ENCODE peak calls at places on chromosomes 5 and 9, in five cellular contexts. A is A549; J is CD8-positive, alpha-beta T cell; W is cardiac muscle cell; P is astrocyte. R is an unnamed sample.

GRCh38 chr9:37523916-37524315 is 38.2 kb downstream of the POLR1E start:
- DNase-seq in A (no peak), J (no peak), P (no peak), W (no peak), R (no peak)

GRCh38 chr9:19782005-19782404 is 6.8 kb downstream of the SLC24A2 start:
- DNase-seq in P (no peak), A (peak; percentile 2), W (peak; percentile 53), J (no peak), R (no peak)

GRCh38 chr5:73155541-73156222 is 17.3 kb upstream of the TMEM174 start:
- DNase-seq in J (no peak), A (no peak), W (peak; percentile 27), P (no peak), R (no peak)

GRCh38 chr5:181173027-181173419 is 25.6 kb downstream of the OR2V2 start:
- DNase-seq in W (no peak), A (no peak), J (peak; percentile 85), P (no peak), R (no peak)

GRCh38 chr9:77975023-77975422 is 56.6 kb downstream of the GNAQ start:
- DNase-seq in P (no peak), J (no peak), A (no peak), W (no peak), R (no peak)

GRCh38 chr9:35835216-35835604 is 6.2 kb downstream of the TMEM8B start:
- DNase-seq in W (peak; percentile 10), P (no peak), J (no peak), A (no peak), R (no peak)

GRCh38 chr5:113038714-113039113 is 62.1 kb downstream of the DCP2 start:
- DNase-seq in A (no peak), P (peak; percentile 68), W (peak; percentile 42), J (no peak), R (no peak)

GRCh38 chr5:1219768-1220100 is 5.4 kb upstream of the SLC6A18 start:
- DNase-seq in J (no peak), W (no peak), P (no peak), A (no peak), R (no peak)

GRCh38 chr5:66872688-66873333 is 276.6 kb downstream of the MAST4 start:
- DNase-seq in P (no peak), J (no peak), W (no peak), A (no peak), R (no peak)

GRCh38 chr5:59829389-59829788 is 64.1 kb downstream of the PDE4D start:
- DNase-seq in P (peak; percentile 94), W (peak; percentile 92), J (no peak), A (no peak), R (no peak)

GRCh38 chr9:88808019-88808656 is 183.1 kb upstream of the S1PR3 start:
- DNase-seq in J (no peak), P (no peak), W (peak; percentile 55), A (no peak), R (no peak)

GRCh38 chr9:89815061-89815902 is 210.5 kb downstream of the GADD45G start:
- DNase-seq in P (no peak), J (no peak), A (no peak), W (no peak), R (no peak)

GRCh38 chr5:6222899-6223298 is 155.4 kb downstream of the MED10 start:
- DNase-seq in P (no peak), W (no peak), J (no peak), A (no peak), R (no peak)

GRCh38 chr5:170307575-170308465 is 10.2 kb upstream of the LCP2 start:
- DNase-seq in A (peak; percentile 70), W (peak; percentile 97), J (no peak), P (peak; percentile 41), R (peak; percentile 94)

GRCh38 chr9:86242012-86242411 is 17.4 kb downstream of the C9orf153 start:
- DNase-seq in J (no peak), W (peak; percentile 20), P (no peak), A (no peak), R (no peak)

GRCh38 chr9:23669776-23670175 is 156.3 kb downstream of the ELAVL2 start:
- DNase-seq in A (no peak), J (no peak), P (no peak), W (no peak), R (no peak)

GRCh38 chr5:107063511-107063910 is 607.2 kb downstream of the EFNA5 start:
- DNase-seq in P (peak; percentile 6), A (no peak), W (no peak), J (no peak), R (no peak)

GRCh38 chr5:170880084-170880483 is 18.3 kb downstream of the RANBP17 start:
- DNase-seq in A (no peak), W (no peak), P (no peak), J (no peak), R (no peak)

GRCh38 chr9:117927354-117927753 is 223.2 kb downstream of the TLR4 start:
- DNase-seq in A (no peak), J (no peak), P (no peak), W (no peak), R (no peak)
- H3K9me3 ChIP-seq in A (no peaks in the 10 kb centered on the region), J (no peaks in the 10 kb centered on the region), P (no peaks in the 10 kb centered on the region), W (no peaks in the 10 kb centered on the region), R (no peaks in the 10 kb centered on the region)

GRCh38 chr5:140857987-140858240 is 2.2 kb downstream of the PCDHA10 start:
- DNase-seq in P (no peak), J (no peak), W (no peak), A (no peak), R (no peak)
- H3K9me3 ChIP-seq in P (peaks cover 34% of the 10 kb centered on the region), J (no peaks in the 10 kb centered on the region), W (no peaks in the 10 kb centered on the region), A (peaks cover 18% of the 10 kb centered on the region), R (peaks cover 4% of the 10 kb centered on the region)

DNA sequence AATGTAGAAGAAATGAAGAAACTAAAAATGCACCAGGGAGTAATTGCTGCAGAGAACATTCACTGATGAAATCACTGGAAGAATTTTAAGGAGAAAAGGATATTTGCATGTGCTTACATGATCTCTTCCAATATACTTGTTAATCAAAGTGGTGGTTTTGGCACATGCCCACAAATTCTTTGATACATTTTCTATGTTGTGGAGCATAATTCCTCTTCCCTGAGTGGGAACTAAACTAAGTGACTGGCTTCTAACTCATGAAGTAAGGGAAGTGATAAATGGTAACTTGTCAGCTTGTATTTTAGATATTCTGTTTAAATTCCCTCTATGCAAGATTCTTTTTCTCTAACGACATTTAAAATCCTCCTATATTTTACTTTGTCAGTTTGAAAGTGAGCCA is 567.4 kb upstream of the ADAMTS16 start:
- DNase-seq in P (peak; percentile 82), A (no peak), J (no peak), W (no peak), R (no peak)
- H3K9me3 ChIP-seq in P (no peaks in the 10 kb centered on the region), A (no peaks in the 10 kb centered on the region), J (no peaks in the 10 kb centered on the region), W (no peaks in the 10 kb centered on the region), R (no peaks in the 10 kb centered on the region)

GRCh38 chr9:30410273-30410672 is 1974.2 kb upstream of the ACO1 start:
- DNase-seq in A (no peak), W (no peak), J (no peak), P (no peak), R (no peak)

GRCh38 chr9:30411571-30411970 is 1972.9 kb upstream of the ACO1 start:
- DNase-seq in P (no peak), W (no peak), A (peak; percentile 6), J (no peak), R (no peak)
- H3K9me3 ChIP-seq in P (no peaks in the 10 kb centered on the region), W (no peaks in the 10 kb centered on the region), A (peaks cover 3% of the 10 kb centered on the region), J (no peaks in the 10 kb centered on the region), R (no peaks in the 10 kb centered on the region)

DNA sequence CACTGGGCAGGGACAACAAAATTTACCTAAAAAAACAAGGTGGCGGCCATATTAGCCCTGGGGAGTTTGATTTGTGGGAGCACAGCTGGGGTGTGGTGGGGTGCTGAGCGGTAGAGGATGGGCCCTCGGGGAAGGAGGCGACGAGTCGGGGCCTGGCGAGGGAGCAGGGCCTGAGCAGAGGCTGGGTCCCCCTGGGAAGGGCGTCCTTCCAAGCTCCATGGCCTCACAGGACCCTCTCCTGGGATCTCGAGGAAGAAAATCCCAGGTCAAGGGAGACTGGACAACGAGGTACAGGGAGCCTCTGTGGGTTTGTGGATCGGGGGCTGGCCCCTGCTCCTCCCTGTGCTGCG is 165.5 kb downstream of the CACNA1B start:
- DNase-seq in W (no peak), A (no peak), J (no peak), P (no peak), R (no peak)
- H3K9me3 ChIP-seq in W (no peaks in the 10 kb centered on the region), A (no peaks in the 10 kb centered on the region), J (no peaks in the 10 kb centered on the region), P (no peaks in the 10 kb centered on the region), R (no peaks in the 10 kb centered on the region)

GRCh38 chr5:141269195-141269594 is 24.0 kb downstream of the PCDHB15 start:
- DNase-seq in W (no peak), J (no peak), P (no peak), A (no peak), R (no peak)
- H3K9me3 ChIP-seq in W (peaks cover 3% of the 10 kb centered on the region), J (peaks cover 32% of the 10 kb centered on the region), P (peaks cover 16% of the 10 kb centered on the region), A (peaks cover 73% of the 10 kb centered on the region), R (peaks cover 17% of the 10 kb centered on the region)

GRCh38 chr9:96762562-96762961 is 15.3 kb downstream of the ZNF510 start:
- DNase-seq in P (no peak), J (no peak), W (no peak), A (peak; percentile 9), R (no peak)
- H3K9me3 ChIP-seq in P (peaks cover 58% of the 10 kb centered on the region), J (peaks cover 54% of the 10 kb centered on the region), W (peaks cover 18% of the 10 kb centered on the region), A (peaks cover 99% of the 10 kb centered on the region), R (peaks cover 94% of the 10 kb centered on the region)

GRCh38 chr5:179128976-179129375 is 68.8 kb downstream of the ZNF354C start:
- DNase-seq in W (no peak), P (no peak), A (no peak), J (no peak), R (no peak)
- H3K9me3 ChIP-seq in W (no peaks in the 10 kb centered on the region), P (peaks cover 3% of the 10 kb centered on the region), A (peaks cover 19% of the 10 kb centered on the region), J (no peaks in the 10 kb centered on the region), R (no peaks in the 10 kb centered on the region)

R was measured in PC-9.